ENCODE peak calls at places on chromosomes 3 and 15, in seven cellular contexts. One of them, this sample, is unnamed.

GRCh38 chr15:93974804-93975481 is 256.4 kb upstream of the MCTP2 start:
- DNase-seq in tibial artery: no peak
- DNase-seq in H1: no peak
- DNase-seq in ovary: no peak
- DNase-seq in GM10248: no peak
- DNase-seq in AG09319: no peak
- DNase-seq in mesothelial cell of epicardium: no peak
- DNase-seq in this sample: no peak

GRCh38 chr3:132730891-132731580 is 8.8 kb upstream of the NPHP3 start:
- DNase-seq in H1: no peak
- DNase-seq in tibial artery: no peak
- DNase-seq in GM10248: no peak
- DNase-seq in mesothelial cell of epicardium: no peak
- DNase-seq in ovary: no peak
- DNase-seq in AG09319: no peak
- DNase-seq in this sample: peak; percentile 48

GRCh38 chr3:79344876-79345871 is 422.6 kb downstream of the ROBO1 start:
- DNase-seq in AG09319: no peak
- DNase-seq in tibial artery: no peak
- DNase-seq in mesothelial cell of epicardium: no peak
- DNase-seq in H1: no peak
- DNase-seq in GM10248: no peak
- DNase-seq in ovary: no peak
- DNase-seq in this sample: no peak

GRCh38 chr3:131616719-131617118 is 113.9 kb upstream of the MRPL3 start:
- DNase-seq in mesothelial cell of epicardium: no peak
- DNase-seq in AG09319: no peak
- DNase-seq in GM10248: no peak
- DNase-seq in tibial artery: no peak
- DNase-seq in H1: no peak
- DNase-seq in ovary: no peak
- DNase-seq in this sample: no peak

GRCh38 chr15:60520825-60521368 is 42.0 kb upstream of the ICE2 start:
- DNase-seq in tibial artery: peak; percentile 58
- DNase-seq in AG09319: no peak
- DNase-seq in GM10248: peak; percentile 60
- DNase-seq in H1: peak; percentile 87
- DNase-seq in mesothelial cell of epicardium: peak; percentile 80
- DNase-seq in ovary: peak; percentile 60
- DNase-seq in this sample: peak; percentile 82

GRCh38 chr15:100919481-100920405 is 586 bp downstream of the LRRK1 start:
- DNase-seq in tibial artery: no peak
- DNase-seq in GM10248: no peak
- DNase-seq in ovary: peak; percentile 54
- DNase-seq in AG09319: no peak
- DNase-seq in H1: peak; percentile 75
- DNase-seq in mesothelial cell of epicardium: peak; percentile 54
- DNase-seq in this sample: peak; percentile 59

GRCh38 chr15:55694652-55695150 is 48.3 kb downstream of the PRTG start:
- DNase-seq in ovary: no peak
- DNase-seq in tibial artery: no peak
- DNase-seq in GM10248: peak; percentile 39
- DNase-seq in AG09319: no peak
- DNase-seq in H1: no peak
- DNase-seq in mesothelial cell of epicardium: no peak
- DNase-seq in this sample: peak; percentile 47

GRCh38 chr3:30970183-30970582 is 75.7 kb upstream of the GADL1 start:
- DNase-seq in AG09319: no peak
- DNase-seq in mesothelial cell of epicardium: no peak
- DNase-seq in H1: no peak
- DNase-seq in GM10248: no peak
- DNase-seq in tibial artery: no peak
- DNase-seq in ovary: no peak
- DNase-seq in this sample: peak; percentile 9

GRCh38 chr3:37174532-37175126 is at the start of gene LRRFIP2:
- DNase-seq in GM10248: peak; percentile 29
- DNase-seq in tibial artery: no peak
- DNase-seq in H1: no peak
- DNase-seq in AG09319: no peak
- DNase-seq in ovary: no peak
- DNase-seq in mesothelial cell of epicardium: no peak
- DNase-seq in this sample: no peak

GRCh38 chr3:100796556-100796955 is 87.3 kb downstream of the TFG start:
- DNase-seq in ovary: no peak
- DNase-seq in AG09319: no peak
- DNase-seq in mesothelial cell of epicardium: no peak
- DNase-seq in H1: no peak
- DNase-seq in tibial artery: no peak
- DNase-seq in GM10248: peak; percentile 6
- DNase-seq in this sample: no peak

GRCh38 chr3:161274691-161275298 is 53.7 kb downstream of the NMD3 start:
- DNase-seq in tibial artery: no peak
- DNase-seq in mesothelial cell of epicardium: no peak
- DNase-seq in H1: peak; percentile 57
- DNase-seq in AG09319: no peak
- DNase-seq in ovary: no peak
- DNase-seq in GM10248: peak; percentile 32
- DNase-seq in this sample: peak; percentile 63

GRCh38 chr15:63483521-63484371 is 20.6 kb upstream of the USP3 start:
- DNase-seq in GM10248: peak; percentile 45
- DNase-seq in H1: no peak
- DNase-seq in AG09319: no peak
- DNase-seq in ovary: no peak
- DNase-seq in tibial artery: no peak
- DNase-seq in mesothelial cell of epicardium: no peak
- DNase-seq in this sample: no peak

GRCh38 chr15:33680336-33680735 is 288.0 kb upstream of the CHRM5 start:
- DNase-seq in AG09319: no peak
- DNase-seq in H1: no peak
- DNase-seq in GM10248: no peak
- DNase-seq in ovary: no peak
- DNase-seq in mesothelial cell of epicardium: no peak
- DNase-seq in tibial artery: no peak
- DNase-seq in this sample: no peak

GRCh38 chr15:71688509-71689094 is 121.8 kb upstream of the NR2E3 start:
- DNase-seq in tibial artery: no peak
- DNase-seq in H1: no peak
- DNase-seq in ovary: no peak
- DNase-seq in AG09319: no peak
- DNase-seq in GM10248: no peak
- DNase-seq in mesothelial cell of epicardium: no peak
- DNase-seq in this sample: no peak

GRCh38 chr15:37035349-37035748 is 65.0 kb downstream of the MEIS2 start:
- DNase-seq in H1: no peak
- DNase-seq in mesothelial cell of epicardium: no peak
- DNase-seq in ovary: no peak
- DNase-seq in AG09319: no peak
- DNase-seq in GM10248: no peak
- DNase-seq in tibial artery: no peak
- DNase-seq in this sample: no peak

GRCh38 chr3:47954562-47954961 is 61.7 kb downstream of the MAP4 start:
- DNase-seq in ovary: no peak
- DNase-seq in mesothelial cell of epicardium: no peak
- DNase-seq in GM10248: no peak
- DNase-seq in H1: no peak
- DNase-seq in tibial artery: no peak
- DNase-seq in AG09319: no peak
- DNase-seq in this sample: peak; percentile 3

DNA sequence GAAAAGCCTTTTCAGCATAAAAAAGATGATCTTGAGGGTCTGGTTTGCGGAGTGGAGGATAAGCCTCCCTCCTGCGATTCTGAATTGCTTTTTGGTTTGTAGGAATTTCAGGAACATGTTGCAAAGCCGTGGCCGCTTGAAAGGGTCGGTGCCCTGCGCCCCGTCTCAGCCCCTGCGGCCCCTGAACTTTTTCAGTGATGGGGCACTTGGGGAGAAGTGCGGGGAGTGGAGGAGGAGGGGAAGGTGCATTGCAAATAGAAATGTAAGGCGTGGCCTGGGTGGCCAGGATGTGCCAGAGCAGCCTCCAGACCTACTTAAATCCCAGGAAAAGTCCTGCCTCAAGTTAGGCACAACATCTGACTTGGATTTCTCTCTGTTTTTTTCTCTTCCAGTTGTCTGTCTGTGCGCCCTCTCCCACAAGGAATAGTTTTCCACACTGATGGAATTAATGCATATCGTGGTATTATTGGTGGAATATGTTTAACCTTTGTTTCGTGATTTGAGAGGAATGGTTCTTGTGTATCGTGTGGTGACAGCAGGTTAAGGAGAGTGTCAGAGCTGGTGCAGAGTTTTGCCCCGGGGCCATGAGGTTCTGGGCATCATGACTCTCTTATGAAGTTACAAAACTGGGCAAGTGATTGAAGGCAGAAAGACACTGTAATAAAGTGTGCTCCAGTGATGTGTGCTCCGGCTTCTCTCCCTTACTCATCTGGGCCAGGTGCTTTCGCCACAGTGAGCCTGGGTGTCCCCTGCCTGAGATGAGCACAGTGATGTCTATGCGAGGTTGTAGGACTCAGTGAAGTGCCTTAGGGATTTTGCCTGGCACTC is 153.8 kb downstream of the PGPEP1L start:
- DNase-seq in H1: no peak
- DNase-seq in ovary: no peak
- DNase-seq in tibial artery: no peak
- DNase-seq in GM10248: no peak
- DNase-seq in AG09319: no peak
- DNase-seq in mesothelial cell of epicardium: no peak
- DNase-seq in this sample: no peak
- TF ChIP-seq CTCF in H1: no peak
- TF ChIP-seq CTCF in ovary: no peak
- TF ChIP-seq CTCF in tibial artery: no peak
- TF ChIP-seq CTCF in GM10248: no peak
- TF ChIP-seq CTCF in AG09319: no peak
- TF ChIP-seq CTCF in mesothelial cell of epicardium: no peak
- TF ChIP-seq CTCF in this sample: no peak

DNA sequence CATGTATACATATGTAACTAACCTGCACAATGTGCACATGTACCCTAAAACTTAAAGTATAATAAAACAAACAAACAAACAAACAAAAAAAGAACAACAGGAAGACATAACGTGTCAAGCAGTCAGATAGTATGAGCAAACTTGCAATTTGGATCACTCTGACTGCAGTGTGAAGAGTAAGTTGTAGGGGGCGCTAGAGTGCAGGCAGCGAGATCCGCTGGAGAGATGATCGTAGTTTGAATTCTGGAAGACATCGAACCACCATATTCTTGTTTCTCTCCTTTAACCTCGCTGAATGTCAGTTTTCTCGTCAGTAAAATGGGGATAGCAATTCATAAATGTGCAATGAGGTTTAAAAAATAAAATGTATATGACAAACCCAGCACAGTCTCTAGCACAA is 165.2 kb upstream of the LMCD1 start:
- DNase-seq in tibial artery: no peak
- DNase-seq in AG09319: no peak
- DNase-seq in ovary: no peak
- DNase-seq in GM10248: no peak
- DNase-seq in mesothelial cell of epicardium: no peak
- DNase-seq in H1: peak; percentile 68
- DNase-seq in this sample: no peak
- TF ChIP-seq CTCF in tibial artery: no peak
- TF ChIP-seq CTCF in AG09319: peak; percentile 14
- TF ChIP-seq CTCF in ovary: no peak
- TF ChIP-seq CTCF in GM10248: peak; percentile 2
- TF ChIP-seq CTCF in mesothelial cell of epicardium: no peak
- TF ChIP-seq CTCF in H1: peak; percentile 68
- TF ChIP-seq CTCF in this sample: no peak

GRCh38 chr3:34111361-34111760 is 312.9 kb downstream of the PDCD6IP start:
- DNase-seq in GM10248: no peak
- DNase-seq in AG09319: no peak
- DNase-seq in ovary: no peak
- DNase-seq in H1: no peak
- DNase-seq in tibial artery: no peak
- DNase-seq in mesothelial cell of epicardium: no peak
- DNase-seq in this sample: no peak
- TF ChIP-seq CTCF in GM10248: no peak
- TF ChIP-seq CTCF in AG09319: no peak
- TF ChIP-seq CTCF in ovary: no peak
- TF ChIP-seq CTCF in H1: no peak
- TF ChIP-seq CTCF in tibial artery: no peak
- TF ChIP-seq CTCF in mesothelial cell of epicardium: no peak
- TF ChIP-seq CTCF in this sample: no peak

GRCh38 chr15:46260937-46261336 is 626.1 kb downstream of the SQOR start:
- DNase-seq in GM10248: no peak
- DNase-seq in ovary: no peak
- DNase-seq in H1: no peak
- DNase-seq in AG09319: no peak
- DNase-seq in mesothelial cell of epicardium: no peak
- DNase-seq in tibial artery: no peak
- DNase-seq in this sample: peak; percentile 9
- TF ChIP-seq CTCF in GM10248: no peak
- TF ChIP-seq CTCF in ovary: no peak
- TF ChIP-seq CTCF in H1: peak; percentile 71
- TF ChIP-seq CTCF in AG09319: no peak
- TF ChIP-seq CTCF in mesothelial cell of epicardium: no peak
- TF ChIP-seq CTCF in tibial artery: no peak
- TF ChIP-seq CTCF in this sample: no peak

DNA sequence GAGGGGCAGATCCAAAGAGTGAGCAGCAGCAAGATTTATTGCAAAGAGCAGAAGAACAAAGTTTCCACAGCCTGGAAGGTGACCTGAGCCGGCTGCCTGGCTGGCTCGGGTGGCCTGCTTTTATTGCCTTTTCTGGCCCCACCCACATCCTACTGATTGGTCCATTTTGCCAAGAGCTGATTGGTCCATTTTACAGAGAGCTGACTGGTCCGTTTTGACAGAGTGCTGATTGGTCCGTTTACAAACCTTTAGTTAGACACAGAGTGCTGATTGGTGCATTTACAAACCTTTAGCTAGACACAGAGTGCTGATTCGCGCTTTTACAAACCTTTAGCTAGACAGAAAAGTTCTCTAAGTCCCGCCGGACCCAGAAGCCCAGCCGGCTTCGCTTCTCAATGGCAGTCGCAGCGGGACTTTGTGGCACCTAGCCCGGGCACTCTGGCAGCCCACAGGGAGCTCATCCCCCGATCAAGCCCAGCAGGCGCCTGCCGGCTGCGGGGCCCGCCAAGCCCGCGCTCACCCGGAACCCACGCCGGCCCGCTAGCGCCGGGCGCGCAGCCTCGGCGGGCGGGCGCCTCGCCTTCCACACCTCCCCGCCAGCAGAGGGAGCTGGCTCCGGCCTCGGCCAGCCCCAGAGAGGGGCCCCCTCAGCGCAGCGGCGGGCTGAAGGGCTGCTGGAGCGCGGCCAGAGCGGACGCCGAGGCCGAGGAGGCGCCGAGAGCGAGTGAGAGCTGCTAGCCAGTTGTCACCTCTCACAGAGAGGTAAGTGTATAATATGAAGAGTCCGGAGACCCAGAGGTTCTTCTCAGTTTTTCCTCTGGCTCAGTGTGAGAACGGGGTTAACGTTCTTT is 339.2 kb downstream of the CHL1 start:
- DNase-seq in ovary: peak; percentile 9
- DNase-seq in H1: peak; percentile 69
- DNase-seq in GM10248: no peak
- DNase-seq in tibial artery: no peak
- DNase-seq in mesothelial cell of epicardium: no peak
- DNase-seq in AG09319: no peak
- DNase-seq in this sample: no peak
- TF ChIP-seq CTCF in ovary: no peak
- TF ChIP-seq CTCF in H1: peak; percentile 70
- TF ChIP-seq CTCF in GM10248: no peak
- TF ChIP-seq CTCF in tibial artery: no peak
- TF ChIP-seq CTCF in mesothelial cell of epicardium: no peak
- TF ChIP-seq CTCF in AG09319: no peak
- TF ChIP-seq CTCF in this sample: no peak

This sample was measured in Calu3.